ENCODE peak calls at places on chromosomes 5 and 9, in eight cellular contexts. O is stomach, Z is cardiac muscle cell, J is heart left ventricle, Y is left lung, G is DND-41, U is neural progenitor cell, H is ovary. R is an unnamed sample. For H3K27me3 and H3K4me1, the result is how much of the 10 kb centered on the place peaks cover.

GRCh38 chr5:2755811-2756210 is 4.3 kb upstream of the IRX2 start:
- DNase-seq in O (no peak), Z (no peak), J (no peak), Y (no peak), G (peak), U (peak), H (no peak), R (no peak)

GRCh38 chr5:2334686-2335085 is 416.8 kb downstream of the IRX2 start:
- DNase-seq in O (no peak), Z (no peak), J (no peak), Y (no peak), G (no peak), U (peak), H (no peak), R (no peak)

GRCh38 chr9:121838757-121839669 is 187.6 kb downstream of the DAB2IP start:
- DNase-seq in O (peak), Z (peak), J (no peak), Y (no peak), G (no peak), U (no peak), H (no peak), R (no peak)

GRCh38 chr5:173328896-173329369 is 719 bp upstream of the STC2 start:
- DNase-seq in O (no peak), Z (peak), J (no peak), Y (no peak), G (no peak), U (peak), H (no peak), R (peak)

GRCh38 chr5:115350892-115351291 is 54.4 kb upstream of the CCDC112 start:
- DNase-seq in O (no peak), Z (no peak), J (no peak), Y (no peak), G (no peak), U (no peak), H (no peak), R (no peak)

GRCh38 chr9:92208693-92209524 is 84.6 kb downstream of the IARS1 start:
- DNase-seq in O (no peak), Z (no peak), J (no peak), Y (no peak), G (no peak), U (no peak), H (no peak), R (no peak)

GRCh38 chr9:114629563-114630090 is 18.5 kb downstream of the TMEM268 start:
- DNase-seq in O (no peak), Z (no peak), J (no peak), Y (no peak), G (no peak), U (no peak), H (no peak), R (no peak)

GRCh38 chr5:2223303-2223702 is 340.6 kb upstream of the IRX4 start:
- DNase-seq in O (no peak), Z (no peak), J (no peak), Y (no peak), G (no peak), U (no peak), H (no peak), R (no peak)

GRCh38 chr9:135363556-135363955 is 116.0 kb upstream of the PPP1R26 start:
- DNase-seq in O (no peak), Z (no peak), J (no peak), Y (no peak), G (no peak), U (no peak), H (no peak), R (no peak)

GRCh38 chr5:177301503-177302165 is 1.9 kb downstream of the RAB24 start:
- DNase-seq in O (peak), Z (no peak), J (no peak), Y (peak), G (no peak), U (no peak), H (no peak), R (no peak)

GRCh38 chr9:21812945-21813568 is 10.6 kb downstream of the MTAP start:
- DNase-seq in O (peak), Z (peak), J (peak), Y (peak), G (peak), U (peak), H (peak), R (peak)

GRCh38 chr9:110582156-110582555 is 2.6 kb upstream of the SVEP1 start:
- DNase-seq in O (no peak), Z (peak), J (no peak), Y (no peak), G (no peak), U (peak), H (no peak), R (no peak)

GRCh38 chr9:110580850-110581249 is 1.3 kb upstream of the SVEP1 start:
- DNase-seq in O (no peak), Z (no peak), J (no peak), Y (no peak), G (no peak), U (no peak), H (no peak), R (no peak)

GRCh38 chr9:110578896-110579752 is at the start of gene SVEP1:
- DNase-seq in O (no peak), Z (peak), J (peak), Y (peak), G (no peak), U (peak), H (peak), R (peak)

GRCh38 chr9:110578575-110578895 is 1.0 kb downstream of the SVEP1 start:
- DNase-seq in O (no peak), Z (no peak), J (no peak), Y (no peak), G (no peak), U (peak), H (no peak), R (no peak)

DNA sequence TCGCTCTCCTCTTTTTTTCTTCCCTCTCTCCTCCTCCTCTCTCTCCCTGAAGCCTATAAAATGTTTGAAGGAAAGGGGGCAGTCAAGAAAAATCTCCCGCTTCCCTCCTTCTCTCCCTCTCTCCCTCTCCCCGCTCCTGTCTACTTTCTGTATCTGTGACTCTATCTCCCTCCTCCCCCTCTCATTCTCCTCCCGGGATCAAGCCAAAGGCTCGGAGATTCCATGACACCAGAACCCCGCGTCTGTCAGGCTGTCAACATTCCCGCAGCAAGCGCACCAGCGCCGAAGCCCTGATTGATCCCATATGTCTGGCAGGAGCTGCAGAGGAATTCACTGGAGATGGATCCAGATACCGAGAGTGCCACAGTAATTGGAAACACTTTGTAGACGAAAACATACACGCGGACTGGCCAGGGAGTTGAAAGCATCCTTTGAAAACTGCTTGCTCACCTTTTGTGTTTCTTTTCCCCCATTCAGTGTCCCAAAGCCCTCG is 268 bp upstream of the SVEP1 start:
- DNase-seq in O (no peak), Z (peak), J (no peak), Y (no peak), G (no peak), U (peak), H (no peak), R (no peak)
- H3K27me3 ChIP-seq in O (under half), Z (under half), J (under half), Y (under half), G (under half), U (half or more), H (under half), R (under half)

GRCh38 chr5:104347119-104347708 is 784.6 kb upstream of the NUDT12 start:
- DNase-seq in O (no peak), Z (peak), J (no peak), Y (no peak), G (no peak), U (peak), H (no peak), R (no peak)
- TF ChIP-seq CTCF in O (no peak), Z (peak), J (peak), Y (no peak), G (no peak), U (peak), H (no peak), R (no peak)

GRCh38 chr5:151153300-151153699 is 4.3 kb downstream of the ANXA6 start:
- DNase-seq in O (no peak), Z (no peak), J (no peak), Y (no peak), G (no peak), U (no peak), H (no peak), R (no peak)
- H3K4me1 ChIP-seq in O (half or more), Z (half or more), J (under half), Y (under half), G (half or more), U (under half), H (under half), R (half or more)

DNA sequence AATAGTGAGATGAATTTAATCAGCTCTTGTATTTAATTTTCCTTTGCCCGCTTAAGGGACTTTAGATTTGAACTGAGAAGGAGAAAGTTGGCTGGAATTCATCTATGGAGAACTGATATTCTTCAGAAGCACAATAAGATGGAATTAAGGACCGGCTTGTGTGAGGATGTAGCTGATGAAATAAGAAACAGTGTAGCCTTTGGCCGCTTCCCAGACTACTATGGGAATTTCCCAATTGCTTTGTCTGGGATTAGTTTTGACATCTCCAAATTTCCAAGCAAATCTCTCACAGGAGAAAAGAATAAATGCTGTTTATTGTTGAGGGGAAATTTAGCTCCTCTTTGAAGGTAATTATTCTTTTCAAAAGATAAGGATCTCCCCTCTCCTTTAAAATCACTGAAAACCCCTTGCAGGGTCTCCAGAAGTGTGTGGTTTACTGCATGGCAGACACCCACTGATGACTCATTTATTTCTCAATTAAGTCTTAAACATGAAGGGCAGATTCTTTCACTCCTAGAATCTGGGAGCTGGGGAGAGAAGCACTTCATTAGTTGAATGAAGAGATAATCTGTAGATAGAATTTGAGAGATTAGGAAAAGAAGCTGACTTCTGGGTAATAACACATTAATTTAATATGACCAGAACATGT is 606.5 kb upstream of the ADAMTS16 start:
- DNase-seq in O (no peak), Z (no peak), J (no peak), Y (no peak), G (peak), U (no peak), H (no peak), R (no peak)
- H3K27me3 ChIP-seq in O (under half), Z (under half), J (under half), Y (under half), G (under half), U (under half), H (under half), R (under half)

R was measured in gastrocnemius medialis.